ENCODE peak calls at places on chromosomes 5 and 9, in six cellular contexts. G, X, A, F, Z and K are unnamed samples.

GRCh38 chr9:21923694-21924093 is 70.5 kb downstream of the CDKN2A start:
- DNase-seq in G (no peak), X (no peak), A (no peak), F (no peak), Z (no peak), K (no peak)

GRCh38 chr5:136012041-136012804 is 16.6 kb upstream of the TGFBI start:
- DNase-seq in G (peak), X (no peak), A (no peak), F (peak), Z (no peak), K (no peak)

GRCh38 chr9:110579763-110580255 is 268 bp upstream of the SVEP1 start:
- DNase-seq in G (no peak), X (no peak), A (no peak), F (peak), Z (peak), K (no peak)

GRCh38 chr9:126635661-126636439 is 22.1 kb downstream of the LMX1B start:
- DNase-seq in G (no peak), X (no peak), A (no peak), F (no peak), Z (no peak), K (no peak)

GRCh38 chr5:34474573-34475021 is 181.5 kb upstream of the RAI14 start:
- DNase-seq in G (peak), X (no peak), A (peak), F (peak), Z (peak), K (no peak)

GRCh38 chr5:10826971-10827370 is 65.9 kb upstream of the DAP start:
- DNase-seq in G (no peak), X (no peak), A (no peak), F (no peak), Z (no peak), K (no peak)

GRCh38 chr9:88789785-88790184 is 201.5 kb upstream of the S1PR3 start:
- DNase-seq in G (no peak), X (no peak), A (no peak), F (peak), Z (peak), K (no peak)

GRCh38 chr5:81233080-81233634 is at the start of gene CKMT2:
- DNase-seq in G (no peak), X (no peak), A (no peak), F (peak), Z (no peak), K (no peak)

GRCh38 chr9:34310205-34310604 is 18.9 kb downstream of the KIF24 start:
- DNase-seq in G (no peak), X (no peak), A (no peak), F (no peak), Z (no peak), K (no peak)

GRCh38 chr9:120730661-120731514 is 16.6 kb upstream of the MEGF9 start:
- DNase-seq in G (no peak), X (no peak), A (peak), F (peak), Z (peak), K (no peak)